ENCODE peak calls at places on chromosomes 4 and X, in eight cellular contexts. One of them, this sample, is unnamed.

GRCh38 chr4:42671431-42672194 is 14.7 kb upstream of the ATP8A1 start:
- DNase-seq in lower lobe of right lung: no peak
- DNase-seq in NCI-H187 treated with DMSO at 0.1 percent for 48 hours: no peak
- DNase-seq in fibroblast of lung: no peak
- DNase-seq in GM19239: no peak
- DNase-seq in NCI-H446 treated with DMSO at 0.1 percent for 48 hours: no peak
- DNase-seq in NCI-H510A treated with DMSO at 0.1 percent for 48 hours: no peak
- DNase-seq in AG08395: no peak
- DNase-seq in this sample: peak

GRCh38 chr4:183118141-183118540 is 19.1 kb downstream of the WWC2 start:
- DNase-seq in lower lobe of right lung: no peak
- DNase-seq in fibroblast of lung: peak
- DNase-seq in GM19239: no peak
- DNase-seq in NCI-H187 treated with DMSO at 0.1 percent for 48 hours: no peak
- DNase-seq in AG08395: no peak
- DNase-seq in NCI-H510A treated with DMSO at 0.1 percent for 48 hours: no peak
- DNase-seq in NCI-H446 treated with DMSO at 0.1 percent for 48 hours: no peak
- DNase-seq in this sample: no peak

GRCh38 chr4:175935016-175935661 is 123.1 kb upstream of the GPM6A start:
- DNase-seq in lower lobe of right lung: no peak
- DNase-seq in fibroblast of lung: no peak
- DNase-seq in NCI-H187 treated with DMSO at 0.1 percent for 48 hours: no peak
- DNase-seq in AG08395: no peak
- DNase-seq in NCI-H446 treated with DMSO at 0.1 percent for 48 hours: no peak
- DNase-seq in GM19239: no peak
- DNase-seq in NCI-H510A treated with DMSO at 0.1 percent for 48 hours: peak
- DNase-seq in this sample: no peak

GRCh38 chr4:110865611-110866254 is 242.9 kb upstream of the PITX2 start:
- DNase-seq in NCI-H446 treated with DMSO at 0.1 percent for 48 hours: no peak
- DNase-seq in AG08395: peak
- DNase-seq in NCI-H187 treated with DMSO at 0.1 percent for 48 hours: no peak
- DNase-seq in fibroblast of lung: peak
- DNase-seq in lower lobe of right lung: no peak
- DNase-seq in NCI-H510A treated with DMSO at 0.1 percent for 48 hours: no peak
- DNase-seq in GM19239: no peak
- DNase-seq in this sample: no peak

GRCh38 chrX:68060506-68061205 is 372.6 kb downstream of the OPHN1 start:
- DNase-seq in NCI-H446 treated with DMSO at 0.1 percent for 48 hours: no peak
- DNase-seq in AG08395: peak
- DNase-seq in GM19239: no peak
- DNase-seq in NCI-H510A treated with DMSO at 0.1 percent for 48 hours: no peak
- DNase-seq in lower lobe of right lung: no peak
- DNase-seq in fibroblast of lung: peak
- DNase-seq in NCI-H187 treated with DMSO at 0.1 percent for 48 hours: no peak
- DNase-seq in this sample: no peak

GRCh38 chrX:46837543-46838481 is 969 bp downstream of the RP2 start:
- DNase-seq in NCI-H446 treated with DMSO at 0.1 percent for 48 hours: no peak
- DNase-seq in lower lobe of right lung: no peak
- DNase-seq in GM19239: no peak
- DNase-seq in fibroblast of lung: peak
- DNase-seq in NCI-H510A treated with DMSO at 0.1 percent for 48 hours: no peak
- DNase-seq in AG08395: no peak
- DNase-seq in NCI-H187 treated with DMSO at 0.1 percent for 48 hours: no peak
- DNase-seq in this sample: no peak

GRCh38 chrX:80876877-80877276 is 67.2 kb upstream of the BRWD3 start:
- DNase-seq in fibroblast of lung: peak
- DNase-seq in NCI-H187 treated with DMSO at 0.1 percent for 48 hours: no peak
- DNase-seq in NCI-H510A treated with DMSO at 0.1 percent for 48 hours: peak
- DNase-seq in GM19239: peak
- DNase-seq in lower lobe of right lung: no peak
- DNase-seq in NCI-H446 treated with DMSO at 0.1 percent for 48 hours: peak
- DNase-seq in AG08395: peak
- DNase-seq in this sample: no peak

GRCh38 chr4:94566420-94566819 is 114.7 kb downstream of the PDLIM5 start:
- DNase-seq in GM19239: no peak
- DNase-seq in NCI-H446 treated with DMSO at 0.1 percent for 48 hours: no peak
- DNase-seq in fibroblast of lung: no peak
- DNase-seq in lower lobe of right lung: no peak
- DNase-seq in NCI-H187 treated with DMSO at 0.1 percent for 48 hours: no peak
- DNase-seq in NCI-H510A treated with DMSO at 0.1 percent for 48 hours: no peak
- DNase-seq in AG08395: no peak
- DNase-seq in this sample: no peak

GRCh38 chrX:147478899-147479298 is 432.8 kb upstream of the FMR1 start:
- DNase-seq in GM19239: no peak
- DNase-seq in AG08395: no peak
- DNase-seq in NCI-H510A treated with DMSO at 0.1 percent for 48 hours: no peak
- DNase-seq in fibroblast of lung: no peak
- DNase-seq in lower lobe of right lung: no peak
- DNase-seq in NCI-H187 treated with DMSO at 0.1 percent for 48 hours: no peak
- DNase-seq in NCI-H446 treated with DMSO at 0.1 percent for 48 hours: no peak
- DNase-seq in this sample: no peak

GRCh38 chr4:156971623-156972369 is at the start of gene PDGFC:
- DNase-seq in NCI-H446 treated with DMSO at 0.1 percent for 48 hours: peak
- DNase-seq in NCI-H510A treated with DMSO at 0.1 percent for 48 hours: peak
- DNase-seq in fibroblast of lung: peak
- DNase-seq in lower lobe of right lung: peak
- DNase-seq in AG08395: peak
- DNase-seq in GM19239: no peak
- DNase-seq in NCI-H187 treated with DMSO at 0.1 percent for 48 hours: no peak
- DNase-seq in this sample: no peak

GRCh38 chr4:64353904-64354303 is 55.3 kb downstream of the TECRL start:
- DNase-seq in NCI-H510A treated with DMSO at 0.1 percent for 48 hours: no peak
- DNase-seq in lower lobe of right lung: no peak
- DNase-seq in AG08395: no peak
- DNase-seq in NCI-H187 treated with DMSO at 0.1 percent for 48 hours: no peak
- DNase-seq in GM19239: no peak
- DNase-seq in NCI-H446 treated with DMSO at 0.1 percent for 48 hours: no peak
- DNase-seq in fibroblast of lung: no peak
- DNase-seq in this sample: no peak

GRCh38 chr4:6608758-6609414 is 31.6 kb upstream of the MRFAP1 start:
- DNase-seq in NCI-H510A treated with DMSO at 0.1 percent for 48 hours: no peak
- DNase-seq in AG08395: no peak
- DNase-seq in NCI-H187 treated with DMSO at 0.1 percent for 48 hours: no peak
- DNase-seq in fibroblast of lung: no peak
- DNase-seq in NCI-H446 treated with DMSO at 0.1 percent for 48 hours: no peak
- DNase-seq in GM19239: no peak
- DNase-seq in lower lobe of right lung: no peak
- DNase-seq in this sample: no peak

GRCh38 chr4:128220286-128221235 is 67.1 kb downstream of the PGRMC2 start:
- DNase-seq in NCI-H510A treated with DMSO at 0.1 percent for 48 hours: no peak
- DNase-seq in NCI-H446 treated with DMSO at 0.1 percent for 48 hours: peak
- DNase-seq in AG08395: peak
- DNase-seq in lower lobe of right lung: no peak
- DNase-seq in fibroblast of lung: peak
- DNase-seq in NCI-H187 treated with DMSO at 0.1 percent for 48 hours: no peak
- DNase-seq in GM19239: peak
- DNase-seq in this sample: no peak